ENCODE peak calls at places on chromosomes 2 and 18, in four cellular contexts. N, Y, K and O are unnamed samples.

GRCh38 chr2:9238927-9239326 is 32.3 kb downstream of the ASAP2 start:
- DNase-seq in N (no peak), K (peak), Y (no peak), O (no peak)

GRCh38 chr2:18149660-18150246 is 271.3 kb downstream of the KCNS3 start:
- DNase-seq in K (peak), Y (no peak), N (no peak), O (peak)

GRCh38 chr18:21458322-21458721 is 142.2 kb downstream of the ESCO1 start:
- DNase-seq in K (no peak), N (no peak), Y (peak), O (no peak)

GRCh38 chr18:25349131-25349925 is 2.6 kb downstream of the ZNF521 start:
- DNase-seq in N (no peak), K (peak), Y (peak), O (peak)

GRCh38 chr18:5603153-5603552 is 59.4 kb upstream of the EPB41L3 start:
- DNase-seq in K (no peak), Y (no peak), N (no peak), O (no peak)

GRCh38 chr18:57210101-57210661 is 63.3 kb downstream of the BOD1L2 start:
- DNase-seq in K (peak), N (peak), Y (peak), O (peak)

GRCh38 chr18:48840491-48840877 is 110.3 kb downstream of the SMAD7 start:
- DNase-seq in Y (peak), K (no peak), N (no peak), O (no peak)

GRCh38 chr2:129934044-129934822 is 45.2 kb upstream of the RAB6C start:
- DNase-seq in K (peak), N (no peak), Y (no peak), O (no peak)

GRCh38 chr18:5630057-5630765 is 86.4 kb upstream of the EPB41L3 start:
- DNase-seq in N (peak), K (peak), Y (peak), O (no peak)

GRCh38 chr18:1585881-1586488 is 681.3 kb downstream of the ADCYAP1 start:
- DNase-seq in N (no peak), Y (no peak), K (peak), O (peak)

GRCh38 chr2:188965147-188965546 is 9.0 kb upstream of the COL3A1 start:
- DNase-seq in K (no peak), Y (no peak), N (no peak), O (no peak)

GRCh38 chr18:73895701-73896100 is 251.9 kb downstream of the FBXO15 start:
- DNase-seq in Y (no peak), K (no peak), N (no peak), O (no peak)

GRCh38 chr2:29777164-29777563 is 144.2 kb downstream of the ALK start:
- DNase-seq in Y (no peak), K (no peak), N (no peak), O (no peak)

GRCh38 chr2:204177977-204178522 is 241.5 kb downstream of the ICOS start:
- DNase-seq in K (peak), Y (no peak), N (peak), O (no peak)

GRCh38 chr2:120602251-120602650 is 133.4 kb upstream of the GLI2 start:
- DNase-seq in K (no peak), Y (no peak), N (no peak), O (no peak)

GRCh38 chr2:71609441-71609840 is 156.1 kb downstream of the DYSF start:
- DNase-seq in K (no peak), Y (no peak), N (no peak), O (no peak)

GRCh38 chr2:181904022-181904632 is 12.6 kb downstream of the ITPRID2 start:
- DNase-seq in Y (no peak), K (peak), N (no peak), O (peak)

GRCh38 chr2:57877811-57878572 is 168.6 kb upstream of the VRK2 start:
- DNase-seq in K (no peak), N (no peak), Y (no peak), O (no peak)

GRCh38 chr2:127705281-127706065 is 4.2 kb downstream of the SFT2D3 start:
- DNase-seq in Y (no peak), N (no peak), K (no peak), O (no peak)

GRCh38 chr2:143681006-143681405 is 551.8 kb downstream of the ARHGAP15 start:
- DNase-seq in N (no peak), Y (no peak), K (no peak), O (no peak)

GRCh38 chr2:26644188-26644835 is 3.1 kb upstream of the CIB4 start:
- DNase-seq in Y (no peak), N (no peak), K (no peak), O (no peak)

GRCh38 chr18:9115984-9116383 is 13.5 kb downstream of the NDUFV2 start:
- DNase-seq in K (no peak), N (no peak), Y (no peak), O (no peak)

GRCh38 chr18:54222922-54223567 is 1.4 kb downstream of the MBD2 start:
- DNase-seq in N (no peak), Y (no peak), K (peak), O (no peak)

GRCh38 chr2:44360749-44361329 is 455 bp downstream of the PREPL start:
- DNase-seq in N (no peak), Y (no peak), K (peak), O (no peak)

GRCh38 chr2:18304849-18305248 is 255.6 kb downstream of the RDH14 start:
- DNase-seq in N (no peak), Y (no peak), K (no peak), O (no peak)

GRCh38 chr2:113173563-113174368 is at the start of gene PSD4:
- DNase-seq in K (no peak), Y (no peak), N (no peak), O (no peak)
- H3K4me3 ChIP-seq in K (no peak), Y (peak), N (no peak), O (no peak)

GRCh38 chr2:236001166-236001828 is 166.9 kb downstream of the GBX2 start:
- DNase-seq in K (no peak), N (no peak), Y (no peak), O (no peak)
- H3K4me3 ChIP-seq in K (no peak), N (no peak), Y (no peak), O (no peak)

GRCh38 chr2:73295751-73296400 is 2.5 kb upstream of the EGR4 start:
- DNase-seq in N (no peak), K (no peak), Y (no peak), O (no peak)
- H3K4me3 ChIP-seq in N (no peak), K (no peak), Y (no peak), O (no peak)

GRCh38 chr2:119364798-119365197 is 1.8 kb downstream of the C2orf76 start:
- DNase-seq in Y (no peak), N (no peak), K (no peak), O (no peak)
- H3K4me3 ChIP-seq in Y (no peak), N (no peak), K (peak), O (no peak)

GRCh38 chr2:241363316-241363879 is 7.3 kb downstream of the FARP2 start:
- DNase-seq in K (peak), Y (no peak), N (no peak), O (no peak)
- H3K4me3 ChIP-seq in K (no peak), Y (peak), N (no peak), O (no peak)

GRCh38 chr18:58556333-58557012 is 72.4 kb downstream of the ALPK2 start:
- DNase-seq in N (peak), K (peak), Y (no peak), O (no peak)
- H3K4me3 ChIP-seq in N (peak), K (no peak), Y (no peak), O (no peak)